ENCODE peak calls at places on chromosomes 12 and 14, in eight cellular contexts. Z is mammary epithelial cell, J is HCT116, V is fibroblast of lung, M is PC-3, S is GM23248, H is GM23338, Q is neural progenitor cell. I is an unnamed sample.

GRCh38 chr14:92323031-92323915 is at the start of gene SLC24A4:
- DNase-seq in V (no peak), Q (peak), H (peak), S (peak), Z (peak), M (no peak), J (no peak), I (no peak)

GRCh38 chr12:54631988-54632728 is 2.5 kb downstream of the LACRT start:
- DNase-seq in M (no peak), H (peak), V (no peak), S (no peak), Z (no peak), Q (peak), J (no peak), I (no peak)

GRCh38 chr14:22838631-22839041 is 2.3 kb downstream of the MMP14 start:
- DNase-seq in V (peak), S (peak), J (no peak), Z (peak), Q (no peak), H (no peak), M (no peak), I (peak)

GRCh38 chr12:119788783-119789182 is 88.3 kb downstream of the CIT start:
- DNase-seq in V (peak), H (no peak), Q (no peak), M (no peak), S (peak), Z (peak), J (no peak), I (no peak)

GRCh38 chr14:31792726-31793125 is 231.5 kb downstream of the NUBPL start:
- DNase-seq in M (no peak), H (no peak), V (no peak), J (no peak), Q (no peak), Z (peak), S (no peak), I (no peak)

GRCh38 chr14:96635850-96636249 is 133.7 kb downstream of the PAPOLA start:
- DNase-seq in J (no peak), S (no peak), V (no peak), M (peak), H (no peak), Q (no peak), Z (no peak), I (no peak)

GRCh38 chr14:29039171-29039570 is 272.6 kb downstream of the FOXG1 start:
- DNase-seq in S (peak), V (peak), H (peak), J (no peak), M (peak), Q (no peak), Z (no peak), I (peak)

GRCh38 chr12:85448548-85449139 is 168.6 kb downstream of the ALX1 start:
- DNase-seq in S (peak), Q (no peak), M (peak), J (no peak), V (peak), Z (no peak), H (no peak), I (no peak)

GRCh38 chr12:182381-182883 is 31.5 kb downstream of the SLC6A12 start:
- DNase-seq in H (no peak), V (peak), Z (peak), M (peak), Q (no peak), S (peak), J (no peak), I (peak)

GRCh38 chr14:91613459-91614145 is 103.5 kb upstream of the PPP4R3A start:
- DNase-seq in H (no peak), V (no peak), M (no peak), Z (no peak), J (no peak), Q (no peak), S (peak), I (no peak)

GRCh38 chr14:59870277-59871165 is at the start of gene RTN1:
- DNase-seq in Q (peak), H (peak), S (peak), V (peak), Z (peak), J (no peak), M (peak), I (peak)

GRCh38 chr12:47270782-47271664 is 191.3 kb upstream of the AMIGO2 start:
- DNase-seq in V (peak), H (no peak), Z (peak), M (peak), J (peak), Q (no peak), S (peak), I (peak)

GRCh38 chr12:42332301-42332894 is 6.4 kb downstream of the PPHLN1 start:
- DNase-seq in Z (peak), S (peak), M (peak), J (peak), Q (no peak), H (peak), V (peak), I (peak)

GRCh38 chr12:34033628-34034296 is 11.5 kb downstream of the ALG10 start:
- DNase-seq in S (peak), H (peak), M (peak), V (peak), J (peak), Z (no peak), Q (peak), I (peak)

GRCh38 chr14:36316131-36316530 is 4.3 kb downstream of the MBIP start:
- DNase-seq in Z (peak), M (no peak), J (no peak), S (no peak), Q (no peak), V (no peak), H (no peak), I (no peak)

GRCh38 chr14:62076825-62077660 is 314.8 kb downstream of the SNAPC1 start:
- DNase-seq in Z (no peak), S (no peak), J (no peak), V (no peak), Q (peak), M (no peak), H (no peak), I (no peak)

GRCh38 chr14:101689039-101689501 is 72.4 kb upstream of the PPP2R5C start:
- DNase-seq in M (no peak), Q (no peak), S (no peak), H (no peak), Z (no peak), J (no peak), V (no peak), I (no peak)

GRCh38 chr12:120822832-120823503 is 81.2 kb downstream of the SPPL3 start:
- DNase-seq in S (no peak), H (peak), V (no peak), J (no peak), M (no peak), Z (no peak), Q (peak), I (no peak)

DNA sequence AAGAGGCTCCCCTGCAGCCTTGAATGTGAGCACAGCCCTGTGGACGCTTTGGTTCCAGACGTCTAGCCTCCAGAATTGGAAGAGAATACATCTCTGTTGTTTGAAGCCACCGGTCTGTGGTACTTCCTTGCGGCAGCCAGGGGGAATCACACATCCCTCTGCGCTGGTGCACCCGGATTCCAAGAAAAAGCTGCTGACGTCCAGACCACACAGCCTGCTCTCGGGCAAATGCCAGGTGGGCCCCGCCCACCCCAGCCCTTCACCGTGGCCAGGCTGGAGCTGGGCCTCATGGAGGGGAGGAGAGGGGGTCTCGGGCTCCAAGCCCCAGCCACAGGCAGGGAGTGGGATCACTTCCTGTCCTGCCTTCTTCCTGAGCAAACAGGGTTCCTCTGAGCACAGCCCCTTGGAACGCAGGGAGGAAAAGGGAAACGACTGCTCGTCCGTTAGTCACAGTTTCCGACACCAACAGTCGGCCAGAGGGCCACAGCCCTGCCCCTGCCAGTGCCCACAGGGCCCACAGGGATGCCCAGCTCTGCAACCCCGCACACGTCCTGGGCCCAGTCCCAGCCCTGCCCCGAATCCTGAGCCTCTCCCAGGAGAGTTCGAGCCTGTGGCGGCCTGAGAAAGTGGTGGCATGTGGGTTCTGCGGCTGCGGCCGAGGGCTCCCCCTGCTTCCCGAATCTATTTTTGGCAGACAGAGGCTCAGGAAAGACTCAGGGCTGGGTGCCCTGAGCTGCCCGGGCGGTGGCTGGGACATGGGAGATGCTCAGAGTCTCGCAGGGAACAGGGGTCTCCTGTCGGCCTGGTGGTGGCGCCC is 85.3 kb downstream of the RFLNA start:
- DNase-seq in J (no peak), M (peak), Z (peak), V (peak), S (peak), Q (peak), H (no peak), I (peak)
- H3K27ac ChIP-seq in J (no peak), M (peak), Z (peak), V (peak), S (peak), Q (no peak), H (no peak), I (peak)

GRCh38 chr12:106582264-106582591 is 576 bp upstream of the RFX4 start:
- DNase-seq in M (no peak), Q (no peak), Z (no peak), J (no peak), S (no peak), H (no peak), V (no peak), I (no peak)
- TF ChIP-seq EZH2 in M (no peak), Q (no peak), Z (peak), J (no peak), S (no peak), H (peak), V (no peak), I (peak)

GRCh38 chr12:57092876-57093411 is 4.0 kb downstream of the NAB2 start:
- DNase-seq in M (no peak), H (no peak), Q (no peak), Z (no peak), S (no peak), J (no peak), V (no peak), I (no peak)
- H3K27ac ChIP-seq in M (no peak), H (no peak), Q (no peak), Z (no peak), S (peak), J (peak), V (peak), I (peak)

GRCh38 chr14:52068741-52069616 is at the start of gene NID2:
- DNase-seq in H (peak), V (peak), Z (peak), J (no peak), Q (peak), M (peak), S (peak), I (peak)
- TF ChIP-seq EZH2 in H (no peak), V (no peak), Z (no peak), J (no peak), Q (peak), M (no peak), S (no peak), I (no peak)

DNA sequence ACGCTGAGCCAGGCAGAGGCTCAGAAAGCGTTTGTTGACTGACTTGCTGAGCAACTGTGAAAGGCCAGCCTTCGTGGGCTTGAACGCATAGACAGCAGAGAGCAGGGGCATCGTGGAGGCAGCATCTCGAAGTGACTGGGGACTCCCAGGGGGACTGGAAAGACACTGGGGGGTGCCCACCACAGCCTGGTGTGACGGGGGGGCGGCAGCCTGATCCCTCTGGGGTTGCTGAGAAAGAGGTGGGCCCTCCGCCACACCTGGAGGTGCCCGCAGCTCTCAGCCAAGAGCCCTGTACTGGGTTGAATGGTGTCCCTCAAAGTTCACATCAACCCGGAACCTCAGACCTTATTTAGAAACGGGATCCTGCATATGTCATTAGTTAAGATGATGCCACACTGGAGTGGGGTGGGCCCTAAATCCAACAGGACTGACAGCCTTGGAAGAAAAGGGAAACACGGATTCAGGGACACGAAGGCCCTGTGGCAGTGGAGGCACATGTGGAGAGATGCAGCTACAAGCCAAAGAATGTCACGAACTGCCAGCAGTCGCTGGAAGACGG is 84.6 kb downstream of the RFLNA start:
- DNase-seq in M (no peak), S (no peak), H (no peak), V (no peak), J (no peak), Q (no peak), Z (no peak), I (no peak)
- H3K27ac ChIP-seq in M (peak), S (peak), H (no peak), V (peak), J (no peak), Q (no peak), Z (peak), I (peak)

GRCh38 chr12:102958830-102959176 is 1.3 kb downstream of the ASCL1 start:
- DNase-seq in M (no peak), J (no peak), Q (no peak), V (no peak), H (no peak), Z (no peak), S (no peak), I (no peak)
- TF ChIP-seq EZH2 in M (no peak), J (no peak), Q (peak), V (no peak), H (peak), Z (peak), S (no peak), I (no peak)

DNA sequence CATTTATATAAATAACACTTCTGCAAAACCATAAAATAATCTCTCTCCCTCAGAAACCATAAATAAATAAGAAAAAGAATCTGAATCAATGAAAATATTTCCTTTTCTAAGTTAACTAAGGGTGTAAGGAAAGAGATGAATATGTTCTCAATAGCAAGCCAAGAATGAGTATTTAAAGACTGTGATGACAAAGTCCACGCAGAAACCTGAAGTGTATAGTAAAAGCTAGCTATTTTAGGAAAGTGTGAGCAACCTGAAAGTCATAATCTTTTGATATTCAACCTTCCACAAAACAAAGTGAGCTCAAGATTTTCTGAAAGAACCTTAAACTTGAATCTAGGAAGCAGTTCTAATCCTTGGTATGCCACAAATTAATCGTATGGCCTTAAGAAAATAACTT is 15.9 kb downstream of the EIF2S3B start:
- DNase-seq in H (no peak), Q (no peak), V (no peak), Z (no peak), M (no peak), S (no peak), J (no peak), I (no peak)
- H3K27ac ChIP-seq in H (no peak), Q (no peak), V (no peak), Z (no peak), M (no peak), S (no peak), J (no peak), I (no peak)

I was measured in astrocyte.